ENCODE peak calls at places on chromosomes 5 and 9, in four cellular contexts. P is HFF-Myc, E is astrocyte of the spinal cord, Z is heart right ventricle. S is an unnamed sample.

GRCh38 chr9:131112374-131113159 is 12.8 kb upstream of the NUP214 start:
- DNase-seq in P (no peak), E (no peak), Z (no peak), S (peak; percentile 9)

GRCh38 chr9:96061293-96061987 is 185.9 kb downstream of the ERCC6L2 start:
- DNase-seq in P (no peak), E (peak; percentile 41), Z (no peak), S (peak; percentile 75)

GRCh38 chr9:133700861-133701320 is 37.3 kb downstream of the SARDH start:
- DNase-seq in P (no peak), E (peak; percentile 21), Z (no peak), S (no peak)

GRCh38 chr9:121727295-121728028 is 76.0 kb downstream of the DAB2IP start:
- DNase-seq in P (no peak), E (no peak), Z (no peak), S (no peak)

GRCh38 chr9:133737071-133737773 is 930 bp downstream of the SARDH start:
- DNase-seq in P (no peak), E (no peak), Z (no peak), S (no peak)

GRCh38 chr9:69658987-69659677 is 13.0 kb downstream of the APBA1 start:
- DNase-seq in P (no peak), E (no peak), Z (no peak), S (no peak)

GRCh38 chr9:117403403-117403811 is 11.4 kb downstream of the ASTN2 start:
- DNase-seq in P (no peak), E (no peak), Z (no peak), S (no peak)

GRCh38 chr5:2895196-2895595 is 143.7 kb upstream of the IRX2 start:
- DNase-seq in P (no peak), E (no peak), Z (no peak), S (no peak)

GRCh38 chr9:101840694-101841188 is 102.3 kb upstream of the GRIN3A start:
- DNase-seq in P (no peak), E (no peak), Z (no peak), S (no peak)

GRCh38 chr9:105651806-105652205 is 10.5 kb upstream of the TAL2 start:
- DNase-seq in P (no peak), E (no peak), Z (no peak), S (no peak)

GRCh38 chr9:115189686-115190085 is 71.7 kb upstream of the TNC start:
- DNase-seq in P (no peak), E (no peak), Z (no peak), S (no peak)

GRCh38 chr9:81826541-81826906 is 101.7 kb upstream of the SPATA31D4 start:
- DNase-seq in P (no peak), E (no peak), Z (peak; percentile 71), S (peak; percentile 44)

GRCh38 chr5:69046375-69046957 is 47.3 kb upstream of the SLC30A5 start:
- DNase-seq in P (no peak), E (peak; percentile 9), Z (no peak), S (peak; percentile 26)

GRCh38 chr9:2228641-2229040 is 213.5 kb downstream of the SMARCA2 start:
- DNase-seq in P (no peak), E (no peak), Z (no peak), S (no peak)

GRCh38 chr5:143118222-143118621 is 285.3 kb downstream of the NR3C1 start:
- DNase-seq in P (no peak), E (no peak), Z (no peak), S (no peak)

GRCh38 chr9:98971168-98971914 is 27.6 kb downstream of the COL15A1 start:
- DNase-seq in P (peak; percentile 65), E (peak; percentile 80), Z (no peak), S (peak; percentile 69)

GRCh38 chr5:57495285-57495684 is 12.7 kb upstream of the ACTBL2 start:
- DNase-seq in P (no peak), E (no peak), Z (no peak), S (no peak)

GRCh38 chr9:133573791-133574515 is 35.2 kb downstream of the FAM163B start:
- DNase-seq in P (no peak), E (no peak), Z (no peak), S (no peak)

GRCh38 chr5:39639618-39640078 is 214.9 kb upstream of the DAB2 start:
- DNase-seq in P (no peak), E (peak; percentile 24), Z (no peak), S (peak; percentile 85)

GRCh38 chr9:89774971-89775370 is 170.2 kb downstream of the GADD45G start:
- DNase-seq in P (no peak), E (no peak), Z (no peak), S (no peak)

GRCh38 chr9:123460091-123460490 is 104.1 kb downstream of the CRB2 start:
- DNase-seq in P (no peak), E (no peak), Z (no peak), S (no peak)

GRCh38 chr5:138961221-138961620 is 86.1 kb upstream of the LRRTM2 start:
- DNase-seq in P (no peak), E (no peak), Z (no peak), S (no peak)

GRCh38 chr5:1488882-1489680 is 34.7 kb downstream of the LPCAT1 start:
- DNase-seq in P (no peak), E (peak; percentile 72), Z (no peak), S (peak; percentile 72)

GRCh38 chr9:108956098-108956533 is 21.9 kb downstream of the ABITRAM start:
- DNase-seq in P (no peak), E (no peak), Z (no peak), S (no peak)

GRCh38 chr9:76574171-76574767 is 115.3 kb downstream of the GCNT1 start:
- DNase-seq in P (no peak), E (no peak), Z (no peak), S (no peak)

GRCh38 chr9:131951905-131952304 is 127.8 kb downstream of the MED27 start:
- DNase-seq in P (no peak), E (peak; percentile 71), Z (peak; percentile 37), S (peak; percentile 53)

GRCh38 chr9:108851138-108851537 is 4.6 kb downstream of the ACTL7B start:
- DNase-seq in P (no peak), E (no peak), Z (no peak), S (no peak)

GRCh38 chr9:32968101-32969011 is 33.1 kb downstream of the APTX start:
- DNase-seq in P (no peak), E (peak; percentile 59), Z (peak; percentile 35), S (peak; percentile 65)

GRCh38 chr9:90038778-90039177 is 434.0 kb downstream of the GADD45G start:
- DNase-seq in P (no peak), E (no peak), Z (no peak), S (no peak)

DNA sequence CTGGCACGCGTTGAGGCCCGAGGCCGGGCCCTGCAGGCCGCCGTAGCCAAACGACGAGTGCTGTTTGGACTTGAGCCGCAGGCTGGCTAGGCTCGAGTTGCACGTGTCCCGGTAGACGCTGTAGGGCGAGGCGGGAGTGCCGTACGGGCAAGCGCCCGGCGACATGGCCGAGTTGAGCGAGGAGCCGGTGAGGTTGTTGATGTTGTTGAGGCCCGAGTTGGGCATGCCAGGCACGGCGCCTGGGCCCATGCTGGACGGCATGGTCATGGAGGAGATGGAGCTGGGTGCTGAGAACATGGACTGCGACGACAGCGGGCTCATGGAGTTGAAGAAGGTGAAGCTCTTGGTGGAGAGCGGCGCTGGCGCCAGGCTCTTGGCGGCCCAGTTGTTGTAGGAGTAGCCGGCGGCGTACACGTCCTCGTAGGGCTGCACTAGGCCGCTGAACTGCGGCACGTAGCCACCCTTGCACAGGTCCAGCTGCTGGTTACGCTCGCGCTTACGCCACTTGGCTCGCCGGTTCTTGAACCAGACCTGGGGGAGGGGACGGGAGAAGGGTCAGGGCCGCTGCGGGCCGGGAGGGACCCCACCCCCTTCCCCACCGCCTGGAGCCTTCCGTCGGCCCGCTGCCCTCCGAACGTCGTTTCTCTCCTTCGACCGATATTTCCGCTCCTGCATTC is 5.1 kb downstream of the PITX1 start:
- DNase-seq in P (no peak), E (no peak), Z (no peak), S (no peak)
- H3K4me3 ChIP-seq in P (no peak overlapping the region), E (no peak overlapping the region), Z (no peak overlapping the region), S (no peak overlapping the region)

GRCh38 chr9:93366119-93366447 is 85.4 kb upstream of the FAM120A start:
- DNase-seq in P (no peak), E (no peak), Z (no peak), S (no peak)

GRCh38 chr9:93364734-93365426 is 86.6 kb upstream of the FAM120A start:
- DNase-seq in P (no peak), E (no peak), Z (no peak), S (no peak)

GRCh38 chr9:93361995-93362394 is 89.5 kb upstream of the FAM120A start:
- DNase-seq in P (no peak), E (no peak), Z (no peak), S (no peak)

GRCh38 chr9:93368437-93368836 is 83.0 kb upstream of the FAM120A start:
- DNase-seq in P (no peak), E (no peak), Z (no peak), S (no peak)

DNA sequence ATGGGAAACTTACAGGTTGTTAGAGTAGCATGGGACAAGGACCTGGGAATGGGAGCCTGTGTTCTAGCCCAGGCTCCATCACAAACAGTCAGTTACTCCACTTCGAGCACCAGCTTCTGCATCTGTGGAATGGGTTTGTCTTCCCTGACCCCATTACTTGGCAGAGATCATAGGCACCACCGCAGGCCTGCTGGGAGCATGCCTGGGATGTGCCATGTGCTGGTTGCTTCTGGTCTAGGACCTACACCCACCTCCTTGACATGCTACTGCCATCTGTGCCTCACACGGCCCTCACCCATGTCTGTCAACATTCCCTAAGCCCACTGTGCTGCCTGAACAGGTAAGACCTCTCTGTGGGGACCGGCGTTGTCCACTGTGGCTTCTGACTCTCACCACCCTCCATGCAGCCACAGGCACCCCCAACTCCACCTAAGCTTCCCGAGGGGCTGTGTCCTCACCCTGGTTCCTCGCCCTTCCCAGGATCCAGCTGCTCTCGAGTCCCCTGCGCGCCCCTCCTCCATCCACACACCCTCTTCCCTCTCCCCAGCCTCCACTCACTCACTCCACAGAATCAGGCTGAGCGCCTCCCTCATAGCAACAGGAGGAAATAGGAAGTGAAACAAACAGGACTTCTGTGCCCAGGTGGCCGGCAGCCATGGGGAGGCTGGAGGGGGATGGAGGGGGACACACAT is 85.9 kb upstream of the FAM120A start:
- DNase-seq in P (no peak), E (no peak), Z (no peak), S (no peak)
- TF ChIP-seq CTCF in P (no peak), E (no peak), Z (no peak), S (no peak)

GRCh38 chr5:43044181-43044914 is 4.2 kb upstream of the ANXA2R start:
- DNase-seq in P (no peak), E (peak; percentile 76), Z (no peak), S (no peak)
- H3K4me3 ChIP-seq in P (peak overlapping the region; percentile 42), E (peak overlapping the region; percentile 41), Z (peak overlapping the region; percentile 28), S (peak overlapping the region; percentile 33)

DNA sequence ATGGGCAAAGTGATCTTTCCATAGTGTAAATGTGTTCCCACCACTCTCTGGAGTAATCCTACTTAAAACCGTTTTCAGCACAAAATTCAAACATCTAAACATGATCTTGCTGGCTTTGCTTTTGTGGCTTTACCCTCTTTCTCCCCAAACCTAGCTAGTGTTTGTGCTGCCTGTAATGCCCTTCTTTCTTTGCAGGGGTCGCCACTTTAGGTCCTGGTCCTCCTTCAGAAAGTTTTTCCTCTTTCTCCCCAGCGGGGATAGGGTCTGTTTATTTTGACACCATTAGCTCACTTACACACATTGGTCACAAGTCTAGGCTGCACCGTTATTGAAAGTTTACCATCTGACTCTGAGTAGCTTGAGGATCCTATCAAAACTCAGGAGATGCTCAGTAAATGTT is 736 bp upstream of the HSD17B4 start:
- DNase-seq in P (no peak), E (no peak), Z (no peak), S (no peak)
- TF ChIP-seq CTCF in P (no peak), E (no peak), Z (no peak), S (no peak)

S was measured in cardiac fibroblast.